ENCODE peak calls at places on chromosomes 2 and 18, in nine cellular contexts. U, V, Q, G, S, T, E, J and H are unnamed samples. For H3K4me1, the result is how much of the 10 kb centered on the place peaks cover.

GRCh38 chr2:55423303-55423702 is 3.6 kb upstream of the CCDC88A start:
- DNase-seq in U (no peak), V (no peak), Q (no peak), G (no peak), S (no peak), T (no peak), E (no peak), J (no peak), H (no peak)

GRCh38 chr18:76922107-76922506 is 99.8 kb downstream of the ZNF236 start:
- DNase-seq in U (no peak), V (peak), Q (peak), G (no peak), S (no peak), T (peak), E (peak), J (peak), H (peak)

GRCh38 chr2:153668923-153669322 is 190.4 kb upstream of the RPRM start:
- DNase-seq in U (no peak), V (peak), Q (no peak), G (no peak), S (no peak), T (no peak), E (no peak), J (peak), H (no peak)

GRCh38 chr2:165902929-165903328 is 50.6 kb downstream of the TTC21B start:
- DNase-seq in U (no peak), V (no peak), Q (no peak), G (no peak), S (no peak), T (peak), E (no peak), J (no peak), H (no peak)

GRCh38 chr18:51234117-51235010 is 36.9 kb upstream of the MEX3C start:
- DNase-seq in U (no peak), V (no peak), Q (no peak), G (no peak), S (no peak), T (no peak), E (no peak), J (no peak), H (no peak)

GRCh38 chr2:127650041-127650784 is 4.3 kb downstream of the GPR17 start:
- DNase-seq in U (no peak), V (peak), Q (no peak), G (no peak), S (no peak), T (no peak), E (no peak), J (no peak), H (no peak)

GRCh38 chr2:69060938-69061501 is 48.0 kb downstream of the ANTXR1 start:
- DNase-seq in U (no peak), V (no peak), Q (no peak), G (no peak), S (no peak), T (no peak), E (no peak), J (no peak), H (no peak)

GRCh38 chr18:50151876-50152275 is 43.1 kb downstream of the MYO5B start:
- DNase-seq in U (no peak), V (no peak), Q (no peak), G (no peak), S (no peak), T (peak), E (no peak), J (no peak), H (no peak)

GRCh38 chr18:79496978-79497637 is 101.4 kb downstream of the NFATC1 start:
- DNase-seq in U (no peak), V (peak), Q (peak), G (peak), S (peak), T (peak), E (no peak), J (peak), H (peak)

GRCh38 chr18:62690416-62690815 is 24.9 kb upstream of the PHLPP1 start:
- DNase-seq in U (no peak), V (no peak), Q (no peak), G (no peak), S (no peak), T (no peak), E (no peak), J (no peak), H (no peak)

GRCh38 chr2:203688798-203689197 is 17.6 kb upstream of the CD28 start:
- DNase-seq in U (no peak), V (no peak), Q (peak), G (peak), S (no peak), T (peak), E (peak), J (no peak), H (no peak)

GRCh38 chr2:35468271-35468670 is 887.3 kb upstream of the CRIM1 start:
- DNase-seq in U (no peak), V (no peak), Q (no peak), G (no peak), S (no peak), T (peak), E (no peak), J (no peak), H (no peak)

GRCh38 chr18:55650363-55650870 is 62.4 kb upstream of the TCF4 start:
- DNase-seq in U (no peak), V (no peak), Q (no peak), G (no peak), S (no peak), T (peak), E (no peak), J (no peak), H (no peak)

GRCh38 chr2:239809391-239809790 is 215.8 kb downstream of the NDUFA10 start:
- DNase-seq in U (no peak), V (peak), Q (no peak), G (peak), S (peak), T (no peak), E (no peak), J (peak), H (no peak)

GRCh38 chr2:189558516-189559263 is 21.9 kb downstream of the SLC40A1 start:
- DNase-seq in U (no peak), V (no peak), Q (no peak), G (no peak), S (no peak), T (no peak), E (no peak), J (no peak), H (no peak)

GRCh38 chr2:238259085-238260020 is 19.5 kb upstream of the HES6 start:
- DNase-seq in U (no peak), V (no peak), Q (no peak), G (no peak), S (no peak), T (no peak), E (no peak), J (no peak), H (peak)

GRCh38 chr2:5976626-5977025 is 284.4 kb downstream of the SOX11 start:
- DNase-seq in U (no peak), V (no peak), Q (no peak), G (no peak), S (no peak), T (no peak), E (no peak), J (no peak), H (no peak)

GRCh38 chr2:143840601-143841000 is 679.3 kb downstream of the ZEB2 start:
- DNase-seq in U (no peak), V (no peak), Q (no peak), G (no peak), S (no peak), T (no peak), E (no peak), J (no peak), H (no peak)

GRCh38 chr18:3305933-3306332 is 44.0 kb downstream of the MYL12B start:
- DNase-seq in U (peak), V (no peak), Q (peak), G (no peak), S (peak), T (peak), E (no peak), J (no peak), H (no peak)

GRCh38 chr2:29841386-29842004 is 79.9 kb downstream of the ALK start:
- DNase-seq in U (no peak), V (no peak), Q (no peak), G (no peak), S (peak), T (peak), E (peak), J (no peak), H (peak)

GRCh38 chr18:13680612-13681011 is 45.7 kb downstream of the FAM210A start:
- DNase-seq in U (no peak), V (no peak), Q (no peak), G (no peak), S (no peak), T (no peak), E (no peak), J (no peak), H (peak)

GRCh38 chr2:169664978-169665930 is 29.0 kb downstream of the CFAP210 start:
- DNase-seq in U (no peak), V (no peak), Q (no peak), G (no peak), S (no peak), T (peak), E (no peak), J (no peak), H (no peak)

GRCh38 chr18:21146016-21146415 is 34.4 kb upstream of the ROCK1 start:
- DNase-seq in U (no peak), V (no peak), Q (no peak), G (no peak), S (no peak), T (no peak), E (no peak), J (no peak), H (no peak)

GRCh38 chr2:155905640-155906039 is 426.9 kb downstream of the NR4A2 start:
- DNase-seq in U (no peak), V (no peak), Q (no peak), G (no peak), S (no peak), T (no peak), E (no peak), J (no peak), H (no peak)

GRCh38 chr2:68272246-68272987 is 20.1 kb upstream of the PPP3R1 start:
- DNase-seq in U (no peak), V (no peak), Q (no peak), G (no peak), S (no peak), T (no peak), E (no peak), J (no peak), H (no peak)

GRCh38 chr2:108184421-108184820 is 55.3 kb upstream of the SULT1C3 start:
- DNase-seq in U (no peak), V (no peak), Q (no peak), G (no peak), S (no peak), T (peak), E (peak), J (no peak), H (peak)

GRCh38 chr2:223044916-223045700 is 6.9 kb upstream of the KCNE4 start:
- DNase-seq in U (no peak), V (no peak), Q (no peak), G (no peak), S (no peak), T (no peak), E (no peak), J (no peak), H (no peak)

GRCh38 chr2:16546128-16546754 is 119.4 kb downstream of the CYRIA start:
- DNase-seq in U (no peak), V (no peak), Q (no peak), G (no peak), S (no peak), T (peak), E (peak), J (no peak), H (no peak)

GRCh38 chr18:50527636-50528307 is 32.1 kb upstream of the MAPK4 start:
- DNase-seq in U (no peak), V (no peak), Q (no peak), G (no peak), S (no peak), T (no peak), E (no peak), J (no peak), H (no peak)

GRCh38 chr2:207782238-207783030 is 12.7 kb upstream of the FZD5 start:
- DNase-seq in U (no peak), V (no peak), Q (no peak), G (no peak), S (no peak), T (no peak), E (no peak), J (no peak), H (no peak)

GRCh38 chr2:105407946-105408743 is 9.3 kb upstream of the FHL2 start:
- DNase-seq in U (no peak), V (no peak), Q (no peak), G (no peak), S (no peak), T (peak), E (no peak), J (no peak), H (no peak)
- H3K4me1 ChIP-seq in U (under half), V (under half), Q (under half), G (under half), S (under half), T (under half), E (under half), J (under half), H (under half)

DNA sequence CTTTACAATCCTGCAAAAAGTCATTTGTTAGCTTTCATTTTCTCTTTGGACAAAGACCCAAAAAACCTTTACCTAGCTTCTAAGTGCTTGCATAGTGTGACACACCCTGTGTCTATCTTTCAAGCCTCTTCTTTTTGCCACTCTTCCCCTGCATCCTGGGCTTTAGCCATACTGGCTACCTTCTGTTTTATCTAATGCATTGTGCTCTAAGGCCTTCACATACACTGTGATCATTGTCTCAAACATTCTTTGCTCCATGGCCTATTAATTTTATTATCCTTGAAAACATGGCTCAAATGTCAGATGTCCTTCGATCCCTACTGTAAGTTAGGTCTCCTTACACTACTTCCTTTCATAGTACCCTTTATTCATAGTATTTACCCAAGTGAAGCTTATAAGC is 84.4 kb downstream of the PIK3C3 start:
- DNase-seq in U (no peak), V (no peak), Q (no peak), G (no peak), S (no peak), T (no peak), E (no peak), J (no peak), H (no peak)
- TF ChIP-seq CTCF in U (no peak), V (no peak), Q (no peak), G (no peak), S (no peak), T (no peak), E (no peak), J (no peak), H (no peak)

DNA sequence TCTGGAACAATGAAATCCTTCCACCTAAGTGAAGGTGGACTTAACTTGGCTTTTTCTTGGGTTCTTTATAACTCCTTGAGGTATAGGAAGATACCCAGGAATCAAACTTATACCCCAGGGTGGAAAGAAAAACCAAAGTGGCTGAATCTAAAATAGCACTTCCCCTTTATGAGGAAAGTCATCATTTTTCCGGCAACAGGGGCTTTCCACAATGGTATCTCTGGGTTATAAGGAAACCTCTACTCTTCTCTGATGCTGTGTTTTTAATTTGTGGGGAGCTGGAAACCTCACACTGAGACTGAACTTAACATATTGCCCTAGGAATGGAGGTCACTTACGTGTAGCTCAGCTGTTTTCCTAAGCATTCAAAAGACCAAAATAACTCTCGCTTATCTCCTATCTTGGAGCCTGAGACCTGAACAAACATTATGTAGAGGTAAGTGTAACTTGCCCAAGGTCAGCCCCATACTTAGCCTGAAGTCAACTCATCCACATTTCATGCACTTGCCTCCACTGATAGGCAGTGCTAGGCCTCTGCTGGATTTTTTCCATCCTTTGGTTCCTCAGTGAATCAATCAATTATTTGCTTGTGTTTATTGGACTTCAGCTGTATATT is 117.9 kb downstream of the SETBP1 start:
- DNase-seq in U (no peak), V (no peak), Q (no peak), G (no peak), S (no peak), T (no peak), E (no peak), J (no peak), H (no peak)
- H3K4me1 ChIP-seq in U (under half), V (under half), Q (under half), G (under half), S (under half), T (under half), E (under half), J (under half), H (under half)

GRCh38 chr2:109222825-109223471 is 93.9 kb downstream of the SH3RF3 start:
- DNase-seq in U (no peak), V (no peak), Q (no peak), G (no peak), S (no peak), T (no peak), E (no peak), J (peak), H (no peak)
- TF ChIP-seq CTCF in U (no peak), V (no peak), Q (no peak), G (no peak), S (no peak), T (peak), E (no peak), J (no peak), H (no peak)

DNA sequence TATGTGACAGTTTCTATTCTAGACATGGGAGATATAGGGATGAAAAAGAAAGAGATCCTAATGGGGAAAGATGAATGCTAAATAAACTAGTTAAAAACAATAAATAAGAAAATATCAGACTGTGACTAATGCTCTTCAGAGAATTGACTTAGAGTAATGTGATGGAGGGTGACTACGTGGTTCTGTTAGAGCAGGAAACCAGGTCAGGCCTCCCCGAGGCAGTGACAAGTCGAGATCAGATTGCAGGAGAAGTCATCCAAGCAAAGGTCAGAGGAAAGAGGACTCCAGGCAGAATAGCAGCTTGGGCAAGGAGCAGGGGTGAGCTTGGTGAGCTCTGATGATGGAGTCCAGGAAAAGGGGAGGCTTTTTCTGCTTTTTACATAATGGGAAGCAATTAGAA is 27.2 kb upstream of the ITGB6 start:
- DNase-seq in U (no peak), V (no peak), Q (peak), G (no peak), S (no peak), T (peak), E (no peak), J (no peak), H (peak)
- H3K4me1 ChIP-seq in U (under half), V (under half), Q (under half), G (under half), S (under half), T (under half), E (under half), J (under half), H (under half)

GRCh38 chr2:74328573-74328972 is 14.6 kb downstream of the SLC4A5 start:
- DNase-seq in U (no peak), V (no peak), Q (no peak), G (no peak), S (no peak), T (no peak), E (no peak), J (no peak), H (no peak)

GRCh38 chr2:74328074-74328473 is 15.1 kb downstream of the SLC4A5 start:
- DNase-seq in U (no peak), V (no peak), Q (no peak), G (no peak), S (no peak), T (no peak), E (no peak), J (no peak), H (no peak)

GRCh38 chr2:74327627-74328026 is 15.6 kb downstream of the SLC4A5 start:
- DNase-seq in U (no peak), V (no peak), Q (no peak), G (no peak), S (no peak), T (no peak), E (no peak), J (no peak), H (no peak)

GRCh38 chr2:74325815-74326214 is 17.4 kb downstream of the SLC4A5 start:
- DNase-seq in U (no peak), V (no peak), Q (no peak), G (no peak), S (no peak), T (no peak), E (no peak), J (no peak), H (no peak)

DNA sequence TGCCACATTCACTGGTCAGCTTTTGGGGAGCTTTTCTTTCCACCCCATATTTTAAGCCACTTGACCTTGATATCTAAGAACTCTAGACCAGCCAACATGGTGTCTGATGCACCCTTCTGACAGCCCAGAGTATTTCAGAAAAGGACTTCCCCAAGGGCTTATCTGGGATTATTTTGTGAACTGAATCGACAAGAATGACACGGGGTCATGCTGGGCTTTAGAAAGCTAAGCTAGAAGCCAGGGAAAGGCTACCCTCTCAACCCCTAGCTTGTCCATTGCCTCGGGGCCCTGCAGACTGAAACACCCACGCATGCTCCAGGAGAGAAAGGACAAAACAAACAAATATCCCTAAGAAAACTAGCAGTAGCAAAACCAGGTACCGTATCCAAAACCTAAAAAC is 16.0 kb downstream of the SLC4A5 start:
- DNase-seq in U (no peak), V (no peak), Q (no peak), G (no peak), S (no peak), T (no peak), E (no peak), J (no peak), H (no peak)
- TF ChIP-seq CTCF in U (no peak), V (no peak), Q (no peak), G (no peak), S (no peak), T (no peak), E (no peak), J (no peak), H (no peak)

DNA sequence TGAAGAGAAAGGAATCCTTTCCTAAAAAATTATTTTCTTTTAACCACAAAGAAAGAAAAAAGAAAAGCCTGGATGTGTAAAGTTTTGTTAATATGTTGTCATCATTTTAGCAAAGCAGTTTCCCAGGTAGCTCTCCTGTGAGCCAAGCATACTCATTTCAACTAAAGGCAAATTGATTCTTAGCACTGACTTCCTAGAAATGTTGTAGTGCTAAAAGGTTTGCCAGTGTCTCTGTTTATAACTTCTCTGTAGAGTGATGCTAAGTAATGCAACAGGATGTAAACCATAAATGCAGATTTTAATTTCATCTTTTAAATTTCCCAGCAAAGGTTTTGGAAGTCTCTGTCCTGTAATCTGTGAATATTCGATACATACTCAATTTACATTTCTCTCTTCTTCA is 10.2 kb downstream of the GATA6 start:
- DNase-seq in U (no peak), V (no peak), Q (no peak), G (no peak), S (no peak), T (no peak), E (no peak), J (no peak), H (no peak)
- H3K4me1 ChIP-seq in U (under half), V (under half), Q (half or more), G (under half), S (under half), T (under half), E (under half), J (under half), H (under half)

GRCh38 chr18:28176933-28177827 is at the start of gene CDH2:
- DNase-seq in U (no peak), V (peak), Q (peak), G (peak), S (peak), T (peak), E (no peak), J (peak), H (peak)
- TF ChIP-seq CTCF in U (no peak), V (no peak), Q (no peak), G (no peak), S (peak), T (peak), E (no peak), J (no peak), H (no peak)

GRCh38 chr2:191228861-191229260 is 16.3 kb upstream of the MYO1B start:
- DNase-seq in U (peak), V (no peak), Q (no peak), G (peak), S (no peak), T (no peak), E (no peak), J (no peak), H (peak)
- H3K4me1 ChIP-seq in U (under half), V (under half), Q (under half), G (under half), S (under half), T (under half), E (under half), J (under half), H (under half)